ENCODE peak calls at places on chromosomes 2 and 18, in ten cellular contexts. U, J, Y, Q, X, K, B, W, H and I are unnamed samples.

GRCh38 chr2:85707304-85707703 is 13.1 kb downstream of the GNLY start:
- ATAC-seq in U (peak), J (peak), Y (peak), Q (peak), X (peak), K (peak), B (peak), W (peak), H (peak), I (peak)

GRCh38 chr2:21330786-21331391 is 207.1 kb downstream of the TDRD15 start:
- ATAC-seq in U (no peak), J (peak), Y (no peak), Q (no peak), X (no peak), K (no peak), B (no peak), W (no peak), H (peak), I (no peak)

GRCh38 chr2:40746150-40746549 is 294.3 kb upstream of the SLC8A1 start:
- ATAC-seq in U (no peak), J (no peak), Y (peak), Q (no peak), X (no peak), K (no peak), B (no peak), W (peak), H (no peak), I (no peak)

GRCh38 chr2:108288534-108289106 is at the start of gene SULT1C2:
- ATAC-seq in U (no peak), J (peak), Y (peak), Q (no peak), X (no peak), K (no peak), B (peak), W (no peak), H (peak), I (no peak)

GRCh38 chr2:231395188-231396057 is at the start of gene B3GNT7:
- ATAC-seq in U (no peak), J (no peak), Y (peak), Q (peak), X (no peak), K (no peak), B (peak), W (no peak), H (no peak), I (peak)

GRCh38 chr2:175282300-175282699 is 100.8 kb upstream of the ATP5MC3 start:
- ATAC-seq in U (peak), J (peak), Y (peak), Q (peak), X (peak), K (no peak), B (peak), W (peak), H (peak), I (no peak)

GRCh38 chr2:233531880-233532458 is 34.6 kb downstream of the USP40 start:
- ATAC-seq in U (no peak), J (no peak), Y (no peak), Q (no peak), X (no peak), K (no peak), B (no peak), W (no peak), H (peak), I (no peak)

GRCh38 chr2:70391259-70391658 is 89.4 kb upstream of the FAM136A start:
- ATAC-seq in U (no peak), J (no peak), Y (no peak), Q (no peak), X (no peak), K (no peak), B (no peak), W (no peak), H (no peak), I (no peak)

GRCh38 chr18:43049021-43049420 is 66.5 kb downstream of the RIT2 start:
- ATAC-seq in U (no peak), J (peak), Y (no peak), Q (no peak), X (no peak), K (no peak), B (no peak), W (no peak), H (peak), I (no peak)

GRCh38 chr2:106536490-106536889 is 49.3 kb downstream of the CD8B2 start:
- ATAC-seq in U (peak), J (no peak), Y (no peak), Q (no peak), X (no peak), K (no peak), B (no peak), W (no peak), H (no peak), I (no peak)

GRCh38 chr2:70716131-70716766 is 51.8 kb downstream of the ADD2 start:
- ATAC-seq in U (no peak), J (no peak), Y (no peak), Q (no peak), X (no peak), K (no peak), B (no peak), W (no peak), H (peak), I (no peak)

GRCh38 chr2:117726747-117727146 is 87.7 kb upstream of the DDX18 start:
- ATAC-seq in U (no peak), J (no peak), Y (no peak), Q (no peak), X (no peak), K (no peak), B (no peak), W (no peak), H (no peak), I (no peak)

GRCh38 chr2:134712736-134713495 is 5.9 kb downstream of the TMEM163 start:
- ATAC-seq in U (no peak), J (no peak), Y (no peak), Q (no peak), X (no peak), K (no peak), B (no peak), W (no peak), H (no peak), I (no peak)

GRCh38 chr2:18180031-18180610 is 301.7 kb downstream of the KCNS3 start:
- ATAC-seq in U (no peak), J (no peak), Y (no peak), Q (no peak), X (no peak), K (no peak), B (no peak), W (no peak), H (no peak), I (no peak)

GRCh38 chr2:195343942-195344530 is 313.0 kb upstream of the SLC39A10 start:
- ATAC-seq in U (peak), J (no peak), Y (no peak), Q (no peak), X (peak), K (no peak), B (no peak), W (no peak), H (no peak), I (no peak)

GRCh38 chr2:110858135-110858737 is 125.9 kb downstream of the ACOXL start:
- ATAC-seq in U (peak), J (peak), Y (no peak), Q (peak), X (peak), K (peak), B (no peak), W (no peak), H (no peak), I (peak)

GRCh38 chr18:7878265-7879173 is 311.4 kb downstream of the PTPRM start:
- ATAC-seq in U (peak), J (peak), Y (no peak), Q (no peak), X (no peak), K (peak), B (no peak), W (no peak), H (no peak), I (no peak)

GRCh38 chr2:54077088-54077900 is 38.1 kb upstream of the ACYP2 start:
- ATAC-seq in U (no peak), J (peak), Y (no peak), Q (no peak), X (no peak), K (no peak), B (no peak), W (no peak), H (no peak), I (no peak)

GRCh38 chr2:64698668-64699444 is 45.1 kb upstream of the SERTAD2 start:
- ATAC-seq in U (peak), J (peak), Y (peak), Q (peak), X (peak), K (peak), B (peak), W (peak), H (peak), I (peak)

GRCh38 chr2:120864981-120865380 is 129.3 kb downstream of the GLI2 start:
- ATAC-seq in U (no peak), J (no peak), Y (no peak), Q (no peak), X (no peak), K (no peak), B (no peak), W (no peak), H (no peak), I (no peak)

GRCh38 chr2:25586726-25587144 is 86.6 kb downstream of the DTNB start:
- ATAC-seq in U (peak), J (no peak), Y (no peak), Q (no peak), X (peak), K (no peak), B (no peak), W (peak), H (no peak), I (peak)

GRCh38 chr18:987325-988186 is 82.9 kb downstream of the ADCYAP1 start:
- ATAC-seq in U (no peak), J (no peak), Y (no peak), Q (no peak), X (no peak), K (no peak), B (no peak), W (no peak), H (no peak), I (no peak)

GRCh38 chr2:43178602-43179542 is 47.5 kb downstream of the ZFP36L2 start:
- ATAC-seq in U (peak), J (peak), Y (peak), Q (peak), X (no peak), K (no peak), B (peak), W (peak), H (peak), I (no peak)

GRCh38 chr2:213104089-213104902 is 47.1 kb downstream of the IKZF2 start:
- ATAC-seq in U (peak), J (no peak), Y (no peak), Q (peak), X (no peak), K (peak), B (no peak), W (peak), H (no peak), I (no peak)